ENCODE peak calls at places on chromosomes 12 and 14, in ten cellular contexts. K is hepatocyte; F is right cardiac atrium; B is H9; Z is breast epithelium; Y is GM23248; N is fibroblast of lung; E is cardiac muscle cell; S is CD8-positive, alpha-beta T cell; D is right atrium auricular region. T is an unnamed sample.

GRCh38 chr12:86513206-86513605 is 257.0 kb upstream of the MGAT4C start:
- DNase-seq in D (no peak), F (no peak), K (no peak), E (peak; percentile 25), Z (no peak), B (no peak), S (no peak), Y (no peak), N (peak; percentile 36), T (no peak)

GRCh38 chr14:74703043-74703442 is 9.8 kb downstream of the AREL1 start:
- DNase-seq in D (no peak), B (no peak), Z (no peak), K (no peak), S (no peak), Y (no peak), F (no peak), N (no peak), E (no peak), T (no peak)

GRCh38 chr14:56212541-56212940 is 94.3 kb downstream of the PELI2 start:
- DNase-seq in N (no peak), E (no peak), Z (no peak), K (no peak), D (no peak), B (no peak), Y (peak; percentile 24), S (no peak), F (no peak), T (no peak)

GRCh38 chr12:68317047-68317667 is 15.0 kb downstream of the MDM1 start:
- DNase-seq in N (peak; percentile 80), S (peak; percentile 43), B (no peak), Y (peak; percentile 72), D (no peak), Z (no peak), K (peak; percentile 76), E (peak; percentile 77), F (no peak), T (no peak)

GRCh38 chr12:64729909-64730584 is 29.2 kb downstream of the GNS start:
- DNase-seq in Y (no peak), N (no peak), S (no peak), D (no peak), B (no peak), F (no peak), Z (no peak), K (no peak), E (no peak), T (no peak)

GRCh38 chr12:53806689-53807088 is 54.9 kb upstream of the CISTR start:
- DNase-seq in N (peak; percentile 72), S (no peak), K (peak; percentile 38), D (no peak), E (peak; percentile 17), Y (no peak), F (no peak), B (no peak), Z (no peak), T (no peak)

GRCh38 chr14:102200690-102201368 is 61.1 kb downstream of the WDR20 start:
- DNase-seq in Y (no peak), D (no peak), E (no peak), K (no peak), S (no peak), B (no peak), F (no peak), N (no peak), Z (no peak), T (no peak)

GRCh38 chr12:32377344-32378000 is 21.9 kb upstream of the FGD4 start:
- DNase-seq in B (no peak), Z (no peak), E (peak; percentile 52), K (no peak), S (no peak), F (no peak), N (no peak), D (no peak), Y (no peak), T (no peak)

GRCh38 chr14:62084020-62084419 is 321.8 kb downstream of the SNAPC1 start:
- DNase-seq in N (no peak), Y (no peak), Z (no peak), D (no peak), K (no peak), F (no peak), B (no peak), E (no peak), S (no peak), T (no peak)

GRCh38 chr14:94773017-94773681 is 3.2 kb upstream of the GSC start:
- DNase-seq in Y (no peak), F (no peak), N (no peak), E (no peak), K (peak; percentile 22), B (peak; percentile 86), D (no peak), S (no peak), Z (no peak), T (no peak)

GRCh38 chr12:121792607-121793500 is 634 bp downstream of the RHOF start:
- DNase-seq in Y (no peak), D (no peak), F (peak; percentile 79), K (peak; percentile 80), Z (no peak), E (no peak), S (peak; percentile 64), N (no peak), B (no peak), T (peak; percentile 49)

GRCh38 chr14:69355955-69356321 is 42.2 kb downstream of the ERH start:
- DNase-seq in K (peak; percentile 37), S (no peak), B (no peak), E (peak; percentile 25), Z (no peak), Y (peak; percentile 92), F (no peak), D (peak; percentile 79), N (peak; percentile 50), T (no peak)

DNA sequence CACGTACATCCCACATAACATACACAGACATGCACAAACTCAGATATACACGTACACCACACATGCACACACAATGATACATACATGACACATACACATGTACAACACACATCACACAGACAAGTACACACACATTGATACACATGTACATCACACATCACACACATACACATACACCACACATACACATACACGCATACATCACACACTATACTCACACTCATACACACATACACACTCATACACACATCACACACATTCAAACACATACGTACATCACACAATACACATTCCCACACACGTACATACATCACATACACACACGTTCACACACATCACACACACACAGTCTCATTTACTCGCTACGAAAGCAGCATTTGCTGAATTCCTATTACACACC is 4.5 kb downstream of the ZNF605 start:
- DNase-seq in E (no peak), N (no peak), Y (no peak), D (no peak), B (no peak), S (no peak), Z (no peak), F (no peak), K (no peak), T (no peak)
- H3K9me3 ChIP-seq in E (no peaks in the 10 kb centered on the region), N (peaks cover 24% of the 10 kb centered on the region), Y (no peaks in the 10 kb centered on the region), D (peaks cover 2% of the 10 kb centered on the region), B (peaks cover 42% of the 10 kb centered on the region), S (no peaks in the 10 kb centered on the region), Z (peaks cover 62% of the 10 kb centered on the region), F (peaks cover 10% of the 10 kb centered on the region), K (peaks cover 31% of the 10 kb centered on the region), T (no peaks in the 10 kb centered on the region)

DNA sequence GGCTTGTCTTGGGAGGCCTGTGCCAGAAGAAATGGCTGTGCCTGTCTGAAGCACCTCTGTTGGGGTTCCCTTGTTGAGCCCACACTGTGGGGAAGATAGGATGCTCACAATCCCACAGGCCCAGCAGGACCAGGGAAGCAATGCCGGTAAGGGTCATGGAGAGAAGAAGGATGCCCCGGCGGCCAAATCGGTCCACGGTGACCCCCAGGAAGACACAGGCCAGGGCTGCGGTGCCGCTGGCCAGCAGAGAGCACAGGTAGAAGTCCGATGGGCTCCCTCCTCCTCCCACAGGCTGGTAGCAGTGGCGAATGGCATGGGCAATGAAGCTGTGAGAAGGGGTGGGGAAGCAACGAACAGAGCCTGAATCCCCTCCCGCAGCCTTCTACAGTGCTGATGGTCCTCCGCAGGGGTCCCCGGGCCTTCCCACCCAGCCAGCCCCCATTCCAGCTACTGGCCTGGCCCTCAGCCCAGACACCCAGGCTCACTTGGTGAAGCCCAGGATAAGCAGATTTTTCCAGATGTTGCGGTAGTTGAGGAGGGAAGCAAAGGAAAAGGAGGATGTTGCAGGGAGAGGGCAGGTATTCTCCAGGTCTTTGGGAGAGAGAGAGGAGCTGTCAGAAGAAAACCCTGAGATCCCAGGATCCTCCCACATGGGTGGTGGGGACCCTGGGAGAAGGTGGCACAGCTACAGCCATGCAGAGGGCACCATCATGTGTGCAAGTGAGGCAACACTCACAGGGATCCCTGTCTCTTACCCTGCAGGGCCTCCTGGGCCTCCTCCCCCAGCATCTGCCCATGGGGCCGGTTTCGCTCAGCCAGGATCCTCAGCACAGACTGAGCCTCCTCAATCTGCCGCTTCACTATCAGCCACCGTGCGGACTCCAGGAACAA is 5.0 kb downstream of the SLC22A17 start:
- DNase-seq in D (no peak), Z (no peak), B (no peak), Y (no peak), S (no peak), E (no peak), K (no peak), N (no peak), F (no peak), T (no peak)
- H3K9me3 ChIP-seq in D (no peaks in the 10 kb centered on the region), Z (no peaks in the 10 kb centered on the region), B (no peaks in the 10 kb centered on the region), Y (no peaks in the 10 kb centered on the region), S (no peaks in the 10 kb centered on the region), E (no peaks in the 10 kb centered on the region), K (no peaks in the 10 kb centered on the region), N (no peaks in the 10 kb centered on the region), F (no peaks in the 10 kb centered on the region), T (no peaks in the 10 kb centered on the region)

DNA sequence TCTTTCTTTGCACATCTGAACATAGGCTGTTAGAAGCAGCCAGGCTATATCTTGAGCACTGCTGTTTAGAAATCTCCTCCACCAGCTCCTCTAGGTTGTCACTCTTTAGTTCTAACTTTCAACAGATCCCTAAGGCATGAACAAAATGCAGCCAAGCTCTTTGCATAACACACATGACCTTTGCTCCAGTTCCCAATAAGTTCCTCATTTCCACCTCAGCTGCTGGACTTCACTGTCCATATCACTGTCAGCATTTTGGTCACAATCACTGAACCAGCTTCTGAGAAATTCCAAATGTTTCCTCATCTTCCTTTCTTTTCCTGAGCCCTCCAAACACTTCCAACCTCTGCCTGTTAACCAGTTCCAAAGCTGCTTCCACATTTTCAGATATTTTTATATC is 27.6 kb upstream of the C14orf132 start:
- DNase-seq in Y (no peak), D (no peak), N (no peak), B (no peak), F (no peak), E (no peak), K (no peak), S (no peak), Z (no peak), T (no peak)
- H3K9me3 ChIP-seq in Y (no peaks in the 10 kb centered on the region), D (no peaks in the 10 kb centered on the region), N (no peaks in the 10 kb centered on the region), B (peaks cover 23% of the 10 kb centered on the region), F (peaks cover 6% of the 10 kb centered on the region), E (no peaks in the 10 kb centered on the region), K (no peaks in the 10 kb centered on the region), S (peaks cover 7% of the 10 kb centered on the region), Z (peaks cover 14% of the 10 kb centered on the region), T (peaks cover 4% of the 10 kb centered on the region)

GRCh38 chr12:82207556-82207955 is 150.6 kb downstream of the CCDC59 start:
- DNase-seq in E (no peak), Z (no peak), N (no peak), F (no peak), S (no peak), K (no peak), D (no peak), Y (no peak), B (no peak), T (no peak)

GRCh38 chr12:82210882-82211281 is 147.3 kb downstream of the CCDC59 start:
- DNase-seq in S (no peak), Y (no peak), F (no peak), N (no peak), E (no peak), D (no peak), K (no peak), B (no peak), Z (no peak), T (no peak)

GRCh38 chr12:82209533-82209932 is 148.7 kb downstream of the CCDC59 start:
- DNase-seq in F (peak; percentile 20), Y (no peak), N (no peak), Z (no peak), D (no peak), S (no peak), K (no peak), E (no peak), B (no peak), T (no peak)
- H3K9me3 ChIP-seq in F (no peaks in the 10 kb centered on the region), Y (no peaks in the 10 kb centered on the region), N (no peaks in the 10 kb centered on the region), Z (peaks cover 18% of the 10 kb centered on the region), D (no peaks in the 10 kb centered on the region), S (no peaks in the 10 kb centered on the region), K (no peaks in the 10 kb centered on the region), E (peaks cover 5% of the 10 kb centered on the region), B (no peaks in the 10 kb centered on the region), T (no peaks in the 10 kb centered on the region)

T was measured in T-helper 17 cell.